ENCODE peak calls at places on chromosomes 3 and 15, in nine cellular contexts. One of them, this sample, is unnamed.

GRCh38 chr15:74564182-74564581 is 23.2 kb downstream of the ARID3B start:
- DNase-seq in astrocyte of the spinal cord: no peak
- DNase-seq in stomach: no peak
- DNase-seq in HepG2: no peak
- DNase-seq in GM23338: no peak
- DNase-seq in foreskin fibroblast: no peak
- DNase-seq in astrocyte of the cerebellum: no peak
- DNase-seq in hepatocyte: no peak
- DNase-seq in right atrium auricular region: no peak
- DNase-seq in this sample: no peak

GRCh38 chr15:77831989-77832388 is 199.3 kb upstream of the LINGO1 start:
- DNase-seq in astrocyte of the spinal cord: no peak
- DNase-seq in stomach: no peak
- DNase-seq in HepG2: no peak
- DNase-seq in GM23338: no peak
- DNase-seq in foreskin fibroblast: no peak
- DNase-seq in astrocyte of the cerebellum: no peak
- DNase-seq in hepatocyte: no peak
- DNase-seq in right atrium auricular region: no peak
- DNase-seq in this sample: no peak

GRCh38 chr3:188533612-188534357 is 379.8 kb downstream of the LPP start:
- DNase-seq in astrocyte of the spinal cord: no peak
- DNase-seq in stomach: no peak
- DNase-seq in HepG2: no peak
- DNase-seq in GM23338: no peak
- DNase-seq in foreskin fibroblast: peak
- DNase-seq in astrocyte of the cerebellum: no peak
- DNase-seq in hepatocyte: no peak
- DNase-seq in right atrium auricular region: no peak
- DNase-seq in this sample: no peak

GRCh38 chr3:10259036-10259435 is 10.8 kb downstream of the TATDN2 start:
- DNase-seq in astrocyte of the spinal cord: no peak
- DNase-seq in stomach: no peak
- DNase-seq in HepG2: no peak
- DNase-seq in GM23338: no peak
- DNase-seq in foreskin fibroblast: no peak
- DNase-seq in astrocyte of the cerebellum: no peak
- DNase-seq in hepatocyte: no peak
- DNase-seq in right atrium auricular region: no peak
- DNase-seq in this sample: no peak

GRCh38 chr3:108513961-108514360 is 3.6 kb upstream of the MYH15 start:
- DNase-seq in astrocyte of the spinal cord: peak
- DNase-seq in stomach: no peak
- DNase-seq in HepG2: no peak
- DNase-seq in GM23338: no peak
- DNase-seq in foreskin fibroblast: peak
- DNase-seq in astrocyte of the cerebellum: no peak
- DNase-seq in hepatocyte: no peak
- DNase-seq in right atrium auricular region: no peak
- DNase-seq in this sample: no peak

GRCh38 chr3:172355836-172356235 is 92.4 kb downstream of the GHSR start:
- DNase-seq in astrocyte of the spinal cord: peak
- DNase-seq in stomach: peak
- DNase-seq in HepG2: no peak
- DNase-seq in GM23338: no peak
- DNase-seq in foreskin fibroblast: peak
- DNase-seq in astrocyte of the cerebellum: peak
- DNase-seq in hepatocyte: peak
- DNase-seq in right atrium auricular region: no peak
- DNase-seq in this sample: peak

GRCh38 chr15:35514759-35515158 is 31.2 kb downstream of the DPH6 start:
- DNase-seq in astrocyte of the spinal cord: peak
- DNase-seq in stomach: no peak
- DNase-seq in HepG2: no peak
- DNase-seq in GM23338: no peak
- DNase-seq in foreskin fibroblast: peak
- DNase-seq in astrocyte of the cerebellum: no peak
- DNase-seq in hepatocyte: no peak
- DNase-seq in right atrium auricular region: no peak
- DNase-seq in this sample: no peak

GRCh38 chr3:101897013-101897412 is 47.7 kb downstream of the NFKBIZ start:
- DNase-seq in astrocyte of the spinal cord: no peak
- DNase-seq in stomach: no peak
- DNase-seq in HepG2: no peak
- DNase-seq in GM23338: no peak
- DNase-seq in foreskin fibroblast: no peak
- DNase-seq in astrocyte of the cerebellum: no peak
- DNase-seq in hepatocyte: no peak
- DNase-seq in right atrium auricular region: no peak
- DNase-seq in this sample: no peak

GRCh38 chr15:60945196-60945595 is 283.9 kb downstream of the RORA start:
- DNase-seq in astrocyte of the spinal cord: no peak
- DNase-seq in stomach: peak
- DNase-seq in HepG2: no peak
- DNase-seq in GM23338: no peak
- DNase-seq in foreskin fibroblast: no peak
- DNase-seq in astrocyte of the cerebellum: no peak
- DNase-seq in hepatocyte: no peak
- DNase-seq in right atrium auricular region: peak
- DNase-seq in this sample: no peak

GRCh38 chr3:67558429-67558828 is 96.0 kb downstream of the SUCLG2 start:
- DNase-seq in astrocyte of the spinal cord: peak
- DNase-seq in stomach: no peak
- DNase-seq in HepG2: no peak
- DNase-seq in GM23338: no peak
- DNase-seq in foreskin fibroblast: peak
- DNase-seq in astrocyte of the cerebellum: peak
- DNase-seq in hepatocyte: no peak
- DNase-seq in right atrium auricular region: no peak
- DNase-seq in this sample: no peak

GRCh38 chr3:18790384-18790783 is 357.9 kb upstream of the KCNH8 start:
- DNase-seq in astrocyte of the spinal cord: no peak
- DNase-seq in stomach: no peak
- DNase-seq in HepG2: no peak
- DNase-seq in GM23338: no peak
- DNase-seq in foreskin fibroblast: no peak
- DNase-seq in astrocyte of the cerebellum: no peak
- DNase-seq in hepatocyte: no peak
- DNase-seq in right atrium auricular region: no peak
- DNase-seq in this sample: no peak

GRCh38 chr3:122003596-122003995 is 18.5 kb downstream of the ILDR1 start:
- DNase-seq in astrocyte of the spinal cord: no peak
- DNase-seq in stomach: no peak
- DNase-seq in HepG2: no peak
- DNase-seq in GM23338: no peak
- DNase-seq in foreskin fibroblast: no peak
- DNase-seq in astrocyte of the cerebellum: no peak
- DNase-seq in hepatocyte: no peak
- DNase-seq in right atrium auricular region: no peak
- DNase-seq in this sample: no peak
- H3K4me3 ChIP-seq in astrocyte of the spinal cord: no peak
- H3K4me3 ChIP-seq in stomach: no peak
- H3K4me3 ChIP-seq in HepG2: no peak
- H3K4me3 ChIP-seq in GM23338: no peak
- H3K4me3 ChIP-seq in foreskin fibroblast: no peak
- H3K4me3 ChIP-seq in astrocyte of the cerebellum: no peak
- H3K4me3 ChIP-seq in hepatocyte: no peak
- H3K4me3 ChIP-seq in right atrium auricular region: no peak
- H3K4me3 ChIP-seq in this sample: no peak

GRCh38 chr15:98440917-98441316 is 207.4 kb upstream of the IGF1R start:
- DNase-seq in astrocyte of the spinal cord: no peak
- DNase-seq in stomach: no peak
- DNase-seq in HepG2: no peak
- DNase-seq in GM23338: no peak
- DNase-seq in foreskin fibroblast: no peak
- DNase-seq in astrocyte of the cerebellum: no peak
- DNase-seq in hepatocyte: no peak
- DNase-seq in right atrium auricular region: no peak
- DNase-seq in this sample: no peak

GRCh38 chr15:98442901-98443300 is 205.4 kb upstream of the IGF1R start:
- DNase-seq in astrocyte of the spinal cord: no peak
- DNase-seq in stomach: no peak
- DNase-seq in HepG2: no peak
- DNase-seq in GM23338: no peak
- DNase-seq in foreskin fibroblast: no peak
- DNase-seq in astrocyte of the cerebellum: no peak
- DNase-seq in hepatocyte: no peak
- DNase-seq in right atrium auricular region: no peak
- DNase-seq in this sample: no peak

GRCh38 chr15:98443483-98443882 is 204.9 kb upstream of the IGF1R start:
- DNase-seq in astrocyte of the spinal cord: no peak
- DNase-seq in stomach: no peak
- DNase-seq in HepG2: no peak
- DNase-seq in GM23338: no peak
- DNase-seq in foreskin fibroblast: no peak
- DNase-seq in astrocyte of the cerebellum: no peak
- DNase-seq in hepatocyte: no peak
- DNase-seq in right atrium auricular region: no peak
- DNase-seq in this sample: no peak

GRCh38 chr15:98441599-98441998 is 206.7 kb upstream of the IGF1R start:
- DNase-seq in astrocyte of the spinal cord: no peak
- DNase-seq in stomach: no peak
- DNase-seq in HepG2: no peak
- DNase-seq in GM23338: no peak
- DNase-seq in foreskin fibroblast: no peak
- DNase-seq in astrocyte of the cerebellum: no peak
- DNase-seq in hepatocyte: no peak
- DNase-seq in right atrium auricular region: no peak
- DNase-seq in this sample: no peak

DNA sequence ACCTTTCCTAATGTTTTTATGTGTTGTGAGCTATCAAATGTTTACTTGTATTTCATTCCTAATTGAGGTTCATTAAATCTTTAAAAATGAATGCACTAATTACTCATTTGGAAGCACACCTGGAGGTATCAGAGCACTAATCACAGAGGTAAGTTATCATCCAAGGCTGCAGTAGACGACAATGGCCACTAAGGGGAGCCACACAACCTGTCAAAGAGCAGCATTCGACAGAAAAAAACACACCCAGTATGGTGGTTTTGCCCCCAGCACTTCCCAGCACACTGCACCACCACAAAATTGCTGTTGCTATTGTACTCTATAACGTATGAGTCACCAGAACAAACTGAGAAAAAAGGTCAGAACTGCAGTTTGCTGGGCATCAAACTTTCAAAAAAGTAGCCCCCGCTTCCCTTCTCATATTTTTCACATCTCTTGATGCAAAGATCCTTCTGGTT is 205.9 kb upstream of the IGF1R start:
- DNase-seq in astrocyte of the spinal cord: peak
- DNase-seq in stomach: peak
- DNase-seq in HepG2: peak
- DNase-seq in GM23338: peak
- DNase-seq in foreskin fibroblast: peak
- DNase-seq in astrocyte of the cerebellum: peak
- DNase-seq in hepatocyte: peak
- DNase-seq in right atrium auricular region: no peak
- DNase-seq in this sample: peak
- TF ChIP-seq CTCF in astrocyte of the spinal cord: peak
- TF ChIP-seq CTCF in stomach: peak
- TF ChIP-seq CTCF in HepG2: peak
- TF ChIP-seq CTCF in GM23338: peak
- TF ChIP-seq CTCF in foreskin fibroblast: peak
- TF ChIP-seq CTCF in astrocyte of the cerebellum: peak
- TF ChIP-seq CTCF in hepatocyte: peak
- TF ChIP-seq CTCF in right atrium auricular region: peak
- TF ChIP-seq CTCF in this sample: peak

GRCh38 chr3:119658994-119659393 is 1.4 kb downstream of the POPDC2 start:
- DNase-seq in astrocyte of the spinal cord: no peak
- DNase-seq in stomach: no peak
- DNase-seq in HepG2: no peak
- DNase-seq in GM23338: no peak
- DNase-seq in foreskin fibroblast: no peak
- DNase-seq in astrocyte of the cerebellum: no peak
- DNase-seq in hepatocyte: no peak
- DNase-seq in right atrium auricular region: no peak
- DNase-seq in this sample: no peak

GRCh38 chr3:119657887-119658702 is 2.3 kb downstream of the POPDC2 start:
- DNase-seq in astrocyte of the spinal cord: no peak
- DNase-seq in stomach: no peak
- DNase-seq in HepG2: no peak
- DNase-seq in GM23338: no peak
- DNase-seq in foreskin fibroblast: no peak
- DNase-seq in astrocyte of the cerebellum: no peak
- DNase-seq in hepatocyte: no peak
- DNase-seq in right atrium auricular region: no peak
- DNase-seq in this sample: no peak

GRCh38 chr3:119662604-119663377 is 2.4 kb upstream of the POPDC2 start:
- DNase-seq in astrocyte of the spinal cord: peak
- DNase-seq in stomach: no peak
- DNase-seq in HepG2: no peak
- DNase-seq in GM23338: no peak
- DNase-seq in foreskin fibroblast: peak
- DNase-seq in astrocyte of the cerebellum: no peak
- DNase-seq in hepatocyte: no peak
- DNase-seq in right atrium auricular region: no peak
- DNase-seq in this sample: no peak

GRCh38 chr3:119659584-119660291 is 651 bp downstream of the POPDC2 start:
- DNase-seq in astrocyte of the spinal cord: no peak
- DNase-seq in stomach: no peak
- DNase-seq in HepG2: no peak
- DNase-seq in GM23338: no peak
- DNase-seq in foreskin fibroblast: no peak
- DNase-seq in astrocyte of the cerebellum: no peak
- DNase-seq in hepatocyte: no peak
- DNase-seq in right atrium auricular region: no peak
- DNase-seq in this sample: no peak

DNA sequence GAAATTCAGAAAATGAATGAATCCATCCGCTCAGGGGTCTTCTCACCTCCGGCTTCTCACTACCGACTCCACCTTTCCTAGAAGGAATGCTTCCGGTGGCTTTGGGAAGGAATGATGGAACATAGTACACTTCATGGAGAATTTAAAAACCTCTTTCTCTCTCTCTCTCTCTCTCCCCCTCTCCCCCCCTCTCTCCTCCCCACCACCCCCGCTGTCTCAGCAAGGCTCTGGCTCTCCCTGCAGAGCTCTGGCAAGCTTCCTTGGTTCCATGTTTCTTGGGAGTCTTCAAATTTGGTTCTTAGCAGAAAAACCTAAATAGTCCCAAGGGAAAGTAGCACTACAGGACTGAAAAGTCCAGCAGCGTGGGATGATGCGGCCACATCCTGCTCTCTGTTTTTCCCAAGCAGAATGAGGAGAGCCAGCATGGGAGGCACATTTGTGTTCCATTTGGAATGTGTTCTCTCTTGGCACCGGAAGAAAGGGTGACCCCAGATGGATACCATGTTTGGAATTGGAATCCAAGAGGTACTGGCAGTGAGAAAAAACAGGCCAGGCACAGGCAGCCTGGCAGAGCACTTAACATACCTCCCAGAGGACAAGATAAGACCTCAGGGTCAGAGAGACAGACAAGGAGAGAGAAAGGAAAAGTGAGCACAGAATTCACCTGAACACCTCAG is at the start of gene POPDC2:
- DNase-seq in astrocyte of the spinal cord: no peak
- DNase-seq in stomach: no peak
- DNase-seq in HepG2: no peak
- DNase-seq in GM23338: no peak
- DNase-seq in foreskin fibroblast: peak
- DNase-seq in astrocyte of the cerebellum: no peak
- DNase-seq in hepatocyte: no peak
- DNase-seq in right atrium auricular region: no peak
- DNase-seq in this sample: no peak
- H3K4me3 ChIP-seq in astrocyte of the spinal cord: no peak
- H3K4me3 ChIP-seq in stomach: no peak
- H3K4me3 ChIP-seq in HepG2: no peak
- H3K4me3 ChIP-seq in GM23338: no peak
- H3K4me3 ChIP-seq in foreskin fibroblast: no peak
- H3K4me3 ChIP-seq in astrocyte of the cerebellum: no peak
- H3K4me3 ChIP-seq in hepatocyte: no peak
- H3K4me3 ChIP-seq in right atrium auricular region: peak
- H3K4me3 ChIP-seq in this sample: no peak

GRCh38 chr3:38707730-38708129 is 58.2 kb upstream of the SCN5A start:
- DNase-seq in astrocyte of the spinal cord: no peak
- DNase-seq in stomach: no peak
- DNase-seq in HepG2: peak
- DNase-seq in GM23338: peak
- DNase-seq in foreskin fibroblast: peak
- DNase-seq in astrocyte of the cerebellum: no peak
- DNase-seq in hepatocyte: peak
- DNase-seq in right atrium auricular region: no peak
- DNase-seq in this sample: no peak
- TF ChIP-seq CTCF in astrocyte of the spinal cord: peak
- TF ChIP-seq CTCF in stomach: no peak
- TF ChIP-seq CTCF in HepG2: no peak
- TF ChIP-seq CTCF in GM23338: peak
- TF ChIP-seq CTCF in foreskin fibroblast: peak
- TF ChIP-seq CTCF in astrocyte of the cerebellum: peak
- TF ChIP-seq CTCF in hepatocyte: peak
- TF ChIP-seq CTCF in right atrium auricular region: no peak
- TF ChIP-seq CTCF in this sample: peak

This sample was measured in AG04449.